ENCODE peak calls at places on chromosomes 5 and 9, in four cellular contexts. A is activated CD8-positive, alpha-beta T cell treated with anti-CD3 and anti-CD28 coated beads, Interleukin-2, amount 10 ng/mL, durations not matched to agents 7 days and 5 days; I is iPS-NIHi11; O is cardiac fibroblast. G is an unnamed sample.

GRCh38 chr5:43190755-43191603 is 1.0 kb upstream of the NIM1K start:
- DNase-seq in O (peak), A (no peak), I (peak), G (no peak)

GRCh38 chr5:129003232-129003631 is 37.9 kb downstream of the SLC27A6 start:
- DNase-seq in I (peak), A (no peak), O (peak), G (no peak)

GRCh38 chr9:107569171-107569570 is 79.6 kb upstream of the KLF4 start:
- DNase-seq in I (no peak), O (no peak), A (no peak), G (no peak)

GRCh38 chr9:114355821-114356220 is 26.2 kb downstream of the ORM2 start:
- DNase-seq in A (no peak), O (no peak), I (no peak), G (no peak)

GRCh38 chr9:93468763-93469456 is 15.5 kb upstream of the FAM120AOS start:
- DNase-seq in I (peak), A (no peak), O (peak), G (no peak)

GRCh38 chr5:58156354-58156753 is 303.5 kb downstream of the PLK2 start:
- DNase-seq in A (no peak), I (no peak), O (peak), G (no peak)

GRCh38 chr9:118975736-118976135 is 393.5 kb downstream of the BRINP1 start:
- DNase-seq in A (no peak), O (no peak), I (no peak), G (no peak)

GRCh38 chr9:133701981-133702797 is 36.0 kb downstream of the SARDH start:
- DNase-seq in A (peak), I (no peak), O (peak), G (peak)

GRCh38 chr9:22528485-22528884 is 81.9 kb downstream of the DMRTA1 start:
- DNase-seq in A (no peak), O (peak), I (no peak), G (no peak)

GRCh38 chr5:138985256-138985655 is 110.1 kb upstream of the LRRTM2 start:
- DNase-seq in I (no peak), O (no peak), A (no peak), G (no peak)

GRCh38 chr5:6236858-6237481 is 141.4 kb downstream of the MED10 start:
- DNase-seq in I (no peak), O (no peak), A (no peak), G (no peak)

GRCh38 chr9:91138760-91139159 is 223.0 kb downstream of the AUH start:
- DNase-seq in A (no peak), O (no peak), I (no peak), G (no peak)

GRCh38 chr9:14315754-14316573 is 2.0 kb upstream of the NFIB start:
- DNase-seq in A (no peak), O (peak), I (peak), G (peak)

GRCh38 chr5:82358454-82358853 is 80.3 kb upstream of the RPS23 start:
- DNase-seq in A (no peak), O (peak), I (no peak), G (no peak)

GRCh38 chr5:73851782-73852181 is 225.8 kb downstream of the ARHGEF28 start:
- DNase-seq in O (no peak), I (peak), A (no peak), G (no peak)

GRCh38 chr5:56309262-56309826 is 76.2 kb upstream of the ANKRD55 start:
- DNase-seq in A (no peak), I (no peak), O (peak), G (no peak)

GRCh38 chr5:169545762-169546161 is 37.8 kb upstream of the SPDL1 start:
- DNase-seq in A (no peak), I (no peak), O (no peak), G (no peak)

GRCh38 chr5:67146574-67146973 is 50.0 kb downstream of the CD180 start:
- DNase-seq in I (no peak), O (peak), A (no peak), G (no peak)

GRCh38 chr5:127802477-127802865 is 99.3 kb downstream of the CCDC192 start:
- DNase-seq in I (no peak), O (peak), A (no peak), G (no peak)

GRCh38 chr5:159657298-159657697 is 259.0 kb upstream of the ADRA1B start:
- DNase-seq in O (no peak), I (no peak), A (no peak), G (no peak)

G was measured in lower lobe of right lung.